ENCODE peak calls at places on chromosome 21, in nine cellular contexts. K, M, T, W, B, Q, R, U and G are unnamed samples.

GRCh38 chr21:42419845-42420244 is 16.1 kb downstream of the UBASH3A start:
- DNase-seq in K (no peak), M (no peak), W (no peak), Q (no peak), R (no peak), T (no peak), U (no peak), B (no peak), G (no peak)

GRCh38 chr21:41630249-41630648 is 122.3 kb upstream of the TMPRSS2 start:
- DNase-seq in M (no peak), R (peak), T (no peak), B (peak), U (no peak), W (no peak), K (peak), Q (no peak), G (no peak)

GRCh38 chr21:40680311-40680710 is 166.6 kb downstream of the DSCAM start:
- DNase-seq in W (no peak), T (no peak), K (no peak), M (no peak), U (no peak), B (no peak), R (no peak), Q (no peak), G (no peak)

GRCh38 chr21:26116456-26117011 is 54.0 kb downstream of the APP start:
- DNase-seq in Q (no peak), K (peak), R (no peak), M (no peak), T (no peak), U (no peak), B (peak), W (no peak), G (no peak)

GRCh38 chr21:42677339-42678117 is 24.1 kb downstream of the PDE9A start:
- DNase-seq in Q (no peak), U (no peak), W (no peak), R (peak), T (no peak), M (no peak), K (peak), B (peak), G (no peak)

GRCh38 chr21:45033791-45034555 is 40.4 kb upstream of the ADARB1 start:
- DNase-seq in U (no peak), W (no peak), K (no peak), R (no peak), M (no peak), Q (peak), T (no peak), B (no peak), G (no peak)

GRCh38 chr21:36704958-36705678 is 6.2 kb downstream of the SIM2 start:
- DNase-seq in W (no peak), U (no peak), B (no peak), M (no peak), R (no peak), K (no peak), Q (peak), T (no peak), G (no peak)

GRCh38 chr21:25708467-25709065 is 26.1 kb downstream of the ATP5PF start:
- DNase-seq in Q (no peak), T (no peak), B (peak), M (no peak), K (peak), U (peak), W (no peak), R (no peak), G (no peak)

GRCh38 chr21:43939443-43940328 is 72.4 kb upstream of the TRAPPC10 start:
- DNase-seq in T (no peak), B (no peak), R (no peak), W (no peak), Q (no peak), M (no peak), K (no peak), U (no peak), G (no peak)